ENCODE peak calls at places on chromosomes 11 and 22, in seven cellular contexts. I, A, Q, G, M, W and B are unnamed samples.

GRCh38 chr22:36021649-36022048 is 7.0 kb downstream of the RBFOX2 start:
- DNase-seq in M (no peak), G (no peak), Q (no peak), I (no peak), A (no peak), W (no peak), B (no peak)

GRCh38 chr11:86790867-86791849 is 9.2 kb upstream of the PRSS23 start:
- DNase-seq in I (no peak), W (no peak), Q (no peak), A (no peak), M (no peak), G (no peak), B (no peak)

GRCh38 chr22:40855960-40856512 is 403 bp downstream of the ST13 start:
- DNase-seq in W (no peak), G (peak; percentile 38), I (peak; percentile 67), Q (peak; percentile 79), A (no peak), M (peak; percentile 20), B (peak; percentile 69)

GRCh38 chr22:37880668-37881440 is 25.2 kb upstream of the MICALL1 start:
- DNase-seq in M (peak; percentile 58), A (no peak), W (no peak), G (peak; percentile 67), I (no peak), Q (no peak), B (peak; percentile 81)

GRCh38 chr11:102172127-102172848 is 62.0 kb downstream of the YAP1 start:
- DNase-seq in M (peak; percentile 57), Q (no peak), G (peak; percentile 69), A (no peak), I (no peak), W (no peak), B (peak; percentile 86)

GRCh38 chr22:28013611-28014010 is 94.6 kb upstream of the PITPNB start:
- DNase-seq in I (peak; percentile 32), A (no peak), W (no peak), Q (no peak), G (no peak), M (no peak), B (no peak)

GRCh38 chr11:71338806-71339177 is 86.4 kb upstream of the SHANK2 start:
- DNase-seq in G (no peak), W (no peak), M (no peak), A (no peak), I (no peak), Q (no peak), B (no peak)

GRCh38 chr11:114348200-114349191 is 51.8 kb downstream of the C11orf71 start:
- DNase-seq in A (peak; percentile 51), M (peak; percentile 33), G (peak; percentile 61), I (peak; percentile 87), Q (peak; percentile 64), W (no peak), B (peak; percentile 74)

GRCh38 chr11:44404736-44405395 is 94.9 kb upstream of the ALX4 start:
- DNase-seq in I (no peak), M (no peak), W (no peak), A (no peak), Q (no peak), G (no peak), B (no peak)

GRCh38 chr11:94193288-94193687 is 64.6 kb downstream of the PANX1 start:
- DNase-seq in W (no peak), G (peak; percentile 92), I (no peak), M (peak; percentile 90), A (no peak), Q (no peak), B (peak; percentile 81)

GRCh38 chr11:75557649-75558494 is 4.2 kb upstream of the SERPINH1 start:
- DNase-seq in M (peak; percentile 95), A (no peak), G (peak; percentile 97), I (no peak), Q (no peak), W (no peak), B (peak; percentile 97)

GRCh38 chr11:109015283-109015682 is 350.4 kb downstream of the DDX10 start:
- DNase-seq in Q (no peak), G (peak; percentile 81), A (no peak), W (no peak), M (peak; percentile 75), I (no peak), B (peak; percentile 77)

GRCh38 chr22:28155808-28156207 is 236.8 kb upstream of the PITPNB start:
- DNase-seq in A (no peak), Q (no peak), I (no peak), W (no peak), G (no peak), M (no peak), B (peak; percentile 36)

GRCh38 chr11:11580012-11580411 is 41.8 kb downstream of the GALNT18 start:
- DNase-seq in Q (no peak), I (no peak), G (no peak), W (no peak), A (no peak), M (no peak), B (no peak)

DNA sequence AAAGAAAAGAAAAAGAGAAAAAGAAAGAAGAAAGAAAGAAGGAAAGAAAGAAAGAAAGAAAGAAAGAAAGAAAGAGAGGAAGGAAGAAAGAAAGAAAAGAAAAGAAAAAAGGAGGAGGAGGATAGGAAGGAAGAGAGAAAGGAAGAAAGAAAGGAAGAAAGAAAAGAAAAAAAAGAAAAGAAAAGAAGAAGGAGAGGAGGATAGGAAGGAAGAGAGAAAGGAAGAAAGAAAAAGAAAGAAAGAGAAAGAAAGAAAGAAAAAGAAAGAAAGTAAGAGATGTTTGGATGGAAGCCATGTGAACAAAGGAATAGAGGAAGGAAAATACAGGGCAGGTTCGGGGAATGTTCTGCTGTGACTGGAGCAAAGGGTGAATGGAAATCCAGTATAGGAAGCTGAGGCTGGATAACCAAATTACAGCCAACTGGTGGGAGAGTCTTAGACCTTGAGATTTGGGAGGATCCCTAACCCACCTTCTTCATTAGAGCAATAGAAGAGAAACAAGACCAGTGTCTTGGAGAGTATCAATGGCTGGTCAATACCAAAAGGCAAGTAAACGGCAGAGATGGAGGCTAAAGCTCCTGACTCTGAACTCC is 94.9 kb downstream of the RASSF10 start:
- DNase-seq in W (no peak), M (no peak), A (no peak), Q (no peak), G (no peak), I (no peak), B (no peak)
- H4K20me1 ChIP-seq in W (no peaks in the 10 kb centered on the region), M (no peaks in the 10 kb centered on the region), A (no peaks in the 10 kb centered on the region), Q (no peaks in the 10 kb centered on the region), G (no peaks in the 10 kb centered on the region), I (no peaks in the 10 kb centered on the region), B (no peaks in the 10 kb centered on the region)

GRCh38 chr11:2693271-2693833 is 6.4 kb downstream of the KCNQ1OT1 start:
- DNase-seq in G (no peak), A (no peak), W (no peak), I (peak; percentile 98), M (no peak), Q (peak; percentile 85), B (no peak)

GRCh38 chr11:2693851-2694261 is 5.9 kb downstream of the KCNQ1OT1 start:
- DNase-seq in M (no peak), I (peak; percentile 56), A (no peak), Q (no peak), W (no peak), G (no peak), B (peak; percentile 18)

GRCh38 chr11:2696461-2696860 is 3.3 kb downstream of the KCNQ1OT1 start:
- DNase-seq in W (no peak), G (no peak), I (no peak), M (no peak), Q (no peak), A (no peak), B (peak; percentile 12)

GRCh38 chr11:2694495-2694894 is 5.3 kb downstream of the KCNQ1OT1 start:
- DNase-seq in M (no peak), A (no peak), G (no peak), W (no peak), I (no peak), Q (no peak), B (no peak)

DNA sequence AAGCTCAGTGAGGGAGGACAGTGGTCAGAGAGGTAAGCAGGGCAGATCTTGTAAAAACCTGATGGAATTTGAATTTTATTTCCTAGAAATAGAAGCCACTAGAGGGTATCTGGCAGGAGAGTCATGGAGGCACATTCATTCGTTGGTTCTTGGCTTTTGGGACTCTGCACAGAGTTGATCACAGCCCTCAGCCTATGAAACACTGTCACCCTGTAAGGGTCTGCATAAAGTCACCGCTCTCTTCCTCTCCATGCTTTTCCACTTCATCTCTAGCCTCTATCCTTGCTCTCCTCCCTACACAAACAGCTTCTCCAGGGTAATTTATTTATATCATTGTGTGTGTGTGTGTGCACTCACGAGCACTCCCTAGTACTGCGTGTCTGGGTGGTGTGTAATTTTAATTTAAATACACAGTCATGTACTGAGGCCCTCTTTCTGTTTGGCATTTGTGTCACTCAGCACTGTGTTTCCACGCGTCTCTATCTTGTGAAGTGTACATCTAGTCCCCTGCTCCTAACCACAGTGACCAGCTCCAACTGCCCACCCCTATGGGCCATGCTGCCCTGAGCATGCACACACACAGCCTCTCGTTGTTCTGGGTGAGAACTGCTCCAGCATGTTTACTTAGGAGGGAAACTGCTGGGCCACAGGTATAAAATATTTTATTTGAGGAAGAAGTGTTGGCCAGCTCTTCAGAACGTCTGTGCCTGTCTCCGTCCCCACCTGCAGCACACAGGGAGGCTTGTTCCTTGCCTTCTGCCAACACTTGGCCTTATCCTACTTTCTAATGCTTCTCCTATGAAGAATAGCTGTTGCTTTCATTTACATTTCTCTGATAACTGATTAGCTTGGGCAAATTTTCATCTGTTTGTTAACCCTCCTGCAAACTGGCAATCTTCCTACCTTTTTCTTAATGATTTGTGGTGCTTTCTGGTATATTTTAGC is 4.5 kb downstream of the KCNQ1OT1 start:
- DNase-seq in G (no peak), I (no peak), A (no peak), W (no peak), Q (no peak), M (no peak), B (no peak)
- H3K4me1 ChIP-seq in G (no peaks in the 10 kb centered on the region), I (peaks cover 71% of the 10 kb centered on the region), A (no peaks in the 10 kb centered on the region), W (no peaks in the 10 kb centered on the region), Q (peaks cover 41% of the 10 kb centered on the region), M (peaks cover 4% of the 10 kb centered on the region), B (peaks cover 19% of the 10 kb centered on the region)

DNA sequence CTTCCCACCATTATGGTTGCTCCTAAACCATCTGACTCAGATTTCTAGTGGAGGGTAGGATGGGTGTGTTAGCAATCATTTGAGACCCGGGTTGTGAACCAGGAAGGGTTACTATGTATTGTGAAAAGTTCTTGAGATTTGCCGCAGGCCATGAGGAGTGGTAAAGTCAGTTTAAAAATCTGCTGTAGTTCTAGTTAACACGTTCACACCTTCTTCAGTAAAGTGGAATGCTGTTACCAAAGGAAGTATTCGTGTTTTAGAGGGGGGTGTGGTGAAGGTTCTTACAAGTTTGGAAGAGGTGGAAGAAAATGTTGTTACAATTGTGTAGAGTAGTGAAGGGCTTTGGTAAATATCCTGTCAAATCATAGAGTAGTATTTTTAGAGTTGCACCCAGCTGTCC is 2.6 kb downstream of the MTMR3 start:
- DNase-seq in G (no peak), M (no peak), I (no peak), Q (no peak), W (no peak), A (no peak), B (no peak)
- H4K20me1 ChIP-seq in G (no peaks in the 10 kb centered on the region), M (peaks cover 58% of the 10 kb centered on the region), I (peaks cover 12% of the 10 kb centered on the region), Q (peaks cover 68% of the 10 kb centered on the region), W (no peaks in the 10 kb centered on the region), A (no peaks in the 10 kb centered on the region), B (no peaks in the 10 kb centered on the region)

DNA sequence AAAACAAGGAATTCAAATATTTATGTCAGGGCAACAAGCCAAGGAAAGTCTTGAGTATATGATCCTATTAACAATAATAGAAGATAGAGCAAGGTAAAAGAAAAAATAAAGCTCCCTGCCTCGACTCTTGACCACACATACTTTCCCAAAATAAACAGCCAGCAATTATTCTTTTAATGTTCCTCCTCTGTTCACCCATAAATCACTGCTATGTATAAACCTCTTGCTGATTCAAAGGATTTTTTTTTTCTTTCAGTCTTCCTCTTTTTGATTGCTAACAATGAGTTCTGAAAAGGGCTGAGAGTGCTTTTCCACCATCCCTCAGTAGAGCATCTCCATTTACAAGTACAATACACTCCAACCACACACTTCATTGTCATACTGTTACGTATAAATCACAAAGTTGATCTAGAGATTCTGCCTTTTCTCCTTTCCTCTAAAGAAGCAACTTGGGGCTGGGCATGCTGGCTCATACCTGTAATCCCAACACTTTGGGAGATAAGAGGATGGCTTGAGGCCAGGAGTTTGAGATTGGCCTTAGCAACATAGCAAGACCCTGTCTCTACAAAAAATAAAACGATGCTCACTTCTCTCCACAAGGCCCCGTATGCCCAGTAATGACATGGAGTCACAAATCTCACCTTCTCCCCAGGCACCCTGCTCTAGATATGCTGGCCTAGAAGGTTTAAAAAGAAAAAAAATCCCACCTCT is 24.0 kb downstream of the RAB30 start:
- DNase-seq in M (peak; percentile 50), Q (no peak), G (peak; percentile 58), A (no peak), I (no peak), W (no peak), B (no peak)
- H3K4me1 ChIP-seq in M (peaks cover 42% of the 10 kb centered on the region), Q (peaks cover 9% of the 10 kb centered on the region), G (peaks cover 31% of the 10 kb centered on the region), A (no peaks in the 10 kb centered on the region), I (peaks cover 11% of the 10 kb centered on the region), W (peaks cover 8% of the 10 kb centered on the region), B (peaks cover 56% of the 10 kb centered on the region)